ENCODE peak calls at places on chromosomes 1 and 21, in eight cellular contexts. A is CD8-positive, alpha-beta T cell; Y is keratinocyte; N is left ventricle myocardium inferior; P is mammary epithelial cell; Z is right atrium auricular region; F is stomach; L is ovary. R is an unnamed sample. For H3K9me3, the result is how much of the 10 kb centered on the place peaks cover.

GRCh38 chr1:225415967-225416745 is 11.7 kb downstream of the LBR start:
- DNase-seq in F (no peak), L (no peak), Z (no peak), N (no peak), A (no peak), P (no peak), Y (no peak), R (no peak)

GRCh38 chr1:24339996-24340395 is 20.8 kb downstream of the GRHL3 start:
- DNase-seq in A (no peak), P (no peak), L (no peak), Z (no peak), Y (no peak), N (no peak), F (no peak), R (no peak)

GRCh38 chr1:31836638-31837037 is 20.8 kb upstream of the SPOCD1 start:
- DNase-seq in Z (no peak), F (no peak), Y (no peak), P (no peak), A (no peak), N (no peak), L (no peak), R (no peak)

GRCh38 chr1:246583448-246584185 is 17.4 kb downstream of the CNST start:
- DNase-seq in Z (peak), Y (no peak), P (no peak), F (peak), N (no peak), A (no peak), L (no peak), R (no peak)

GRCh38 chr21:32412998-32413504 is 545 bp downstream of the EVA1C start:
- DNase-seq in Z (peak), N (peak), Y (no peak), A (no peak), P (no peak), F (peak), L (peak), R (peak)

GRCh38 chr1:41619511-41620364 is 135.3 kb upstream of the EDN2 start:
- DNase-seq in Z (peak), Y (no peak), P (peak), L (no peak), N (no peak), F (no peak), A (no peak), R (no peak)

GRCh38 chr1:12339861-12340557 is 110.2 kb downstream of the VPS13D start:
- DNase-seq in A (no peak), Y (no peak), L (no peak), P (no peak), F (no peak), Z (no peak), N (no peak), R (no peak)

GRCh38 chr1:30407862-30408580 is 315.4 kb downstream of the MATN1 start:
- DNase-seq in L (no peak), A (no peak), F (peak), P (no peak), N (no peak), Y (no peak), Z (peak), R (peak)

GRCh38 chr1:232477728-232478127 is 152.2 kb downstream of the SIPA1L2 start:
- DNase-seq in Y (no peak), Z (peak), F (no peak), L (no peak), N (no peak), P (peak), A (no peak), R (peak)

GRCh38 chr1:233240839-233241682 is 54.5 kb downstream of the PCNX2 start:
- DNase-seq in L (peak), P (no peak), A (peak), Z (peak), F (peak), Y (no peak), N (peak), R (peak)

GRCh38 chr1:200154069-200154767 is 126.7 kb downstream of the NR5A2 start:
- DNase-seq in P (peak), Y (no peak), L (no peak), A (peak), Z (no peak), N (no peak), F (no peak), R (no peak)

GRCh38 chr1:78645728-78646127 is 3.9 kb upstream of the IFI44 start:
- DNase-seq in A (peak), L (no peak), F (no peak), N (no peak), Y (no peak), P (no peak), Z (no peak), R (no peak)

GRCh38 chr1:198500026-198500425 is 40.5 kb downstream of the ATP6V1G3 start:
- DNase-seq in Y (no peak), F (no peak), Z (no peak), P (no peak), L (no peak), N (no peak), A (no peak), R (no peak)

GRCh38 chr1:206633708-206634121 is 1.6 kb upstream of the DYRK3 start:
- DNase-seq in Z (no peak), Y (peak), L (peak), P (peak), A (no peak), N (no peak), F (no peak), R (peak)

GRCh38 chr1:66443793-66444192 is 90.2 kb upstream of the SGIP1 start:
- DNase-seq in P (no peak), A (no peak), N (no peak), F (no peak), L (no peak), Z (no peak), Y (no peak), R (no peak)

GRCh38 chr1:19888112-19888511 is 5.9 kb downstream of the OTUD3 start:
- DNase-seq in A (no peak), F (no peak), N (no peak), L (no peak), P (no peak), Z (no peak), Y (no peak), R (no peak)

GRCh38 chr21:36706482-36706852 is 7.6 kb downstream of the SIM2 start:
- DNase-seq in A (no peak), L (no peak), P (no peak), Z (no peak), F (no peak), N (no peak), Y (no peak), R (no peak)

GRCh38 chr21:35017256-35017655 is 31.8 kb downstream of the RUNX1 start:
- DNase-seq in N (no peak), A (no peak), Z (no peak), P (no peak), Y (no peak), F (no peak), L (no peak), R (no peak)

GRCh38 chr1:226975259-226975908 is 35.3 kb downstream of the COQ8A start:
- DNase-seq in F (no peak), A (no peak), Y (no peak), P (no peak), L (no peak), N (peak), Z (no peak), R (no peak)

GRCh38 chr1:187413770-187414169 is 585.0 kb downstream of the PLA2G4A start:
- DNase-seq in L (no peak), P (no peak), A (no peak), Y (no peak), N (no peak), Z (no peak), F (no peak), R (no peak)

GRCh38 chr1:156448134-156448967 is 52.2 kb downstream of the MEF2D start:
- DNase-seq in Y (no peak), P (peak), Z (no peak), L (no peak), A (no peak), F (no peak), N (no peak), R (no peak)

GRCh38 chr1:19978143-19978542 is 1.3 kb downstream of the PLA2G2A start:
- DNase-seq in Z (peak), L (no peak), A (no peak), N (no peak), Y (no peak), P (no peak), F (no peak), R (no peak)

GRCh38 chr1:21280482-21280881 is 9.8 kb downstream of the ECE1 start:
- DNase-seq in P (no peak), F (no peak), A (no peak), Z (no peak), L (no peak), N (no peak), Y (no peak), R (no peak)

GRCh38 chr1:6889875-6890480 is 104.7 kb downstream of the CAMTA1 start:
- DNase-seq in N (no peak), A (peak), Z (no peak), F (peak), Y (no peak), P (peak), L (peak), R (peak)

GRCh38 chr1:110846861-110847260 is 26.1 kb upstream of the CD53 start:
- DNase-seq in Z (no peak), F (no peak), N (no peak), L (no peak), Y (no peak), A (no peak), P (no peak), R (no peak)

GRCh38 chr1:53738205-53739108 is 507 bp downstream of the GLIS1 start:
- DNase-seq in Z (no peak), P (peak), A (no peak), L (no peak), F (no peak), Y (no peak), N (no peak), R (peak)

GRCh38 chr1:214127705-214128104 is 139.9 kb downstream of the PROX1 start:
- DNase-seq in A (no peak), F (no peak), L (no peak), P (no peak), N (no peak), Z (no peak), Y (no peak), R (no peak)
- H3K4me3 ChIP-seq in A (no peak), F (no peak), L (no peak), P (no peak), N (no peak), Z (no peak), Y (no peak), R (no peak)

DNA sequence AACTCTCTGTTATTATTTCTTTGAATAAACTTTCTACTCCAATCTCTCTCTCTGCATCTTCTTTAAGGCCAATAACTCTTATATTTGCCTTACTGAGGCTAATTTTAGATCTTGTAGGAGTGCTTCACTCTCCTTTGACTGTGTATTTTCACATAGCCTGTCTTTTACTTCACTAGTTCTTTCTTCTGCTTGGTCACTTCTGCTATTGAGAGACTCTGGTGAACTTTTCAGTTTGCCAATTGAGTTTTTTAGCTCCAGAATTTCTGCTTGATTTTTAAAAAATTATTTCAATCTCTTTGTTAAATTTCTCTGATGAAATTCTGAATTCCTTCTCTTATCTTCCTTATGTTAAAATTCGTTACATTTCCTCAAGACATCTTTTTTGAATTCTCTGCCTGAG is 18.2 kb downstream of the GPR88 start:
- DNase-seq in Z (no peak), P (no peak), L (no peak), Y (no peak), A (no peak), F (no peak), N (no peak), R (no peak)
- H3K9me3 ChIP-seq in Z (under half), P (under half), L (under half), Y (under half), A (under half), F (under half), N (half or more), R (under half)

GRCh38 chr1:159946242-159947187 is 1.1 kb upstream of the IGSF9 start:
- DNase-seq in F (no peak), L (no peak), Z (no peak), N (no peak), A (no peak), P (no peak), Y (no peak), R (no peak)
- H3K4me3 ChIP-seq in F (peak), L (no peak), Z (no peak), N (peak), A (peak), P (no peak), Y (peak), R (peak)

DNA sequence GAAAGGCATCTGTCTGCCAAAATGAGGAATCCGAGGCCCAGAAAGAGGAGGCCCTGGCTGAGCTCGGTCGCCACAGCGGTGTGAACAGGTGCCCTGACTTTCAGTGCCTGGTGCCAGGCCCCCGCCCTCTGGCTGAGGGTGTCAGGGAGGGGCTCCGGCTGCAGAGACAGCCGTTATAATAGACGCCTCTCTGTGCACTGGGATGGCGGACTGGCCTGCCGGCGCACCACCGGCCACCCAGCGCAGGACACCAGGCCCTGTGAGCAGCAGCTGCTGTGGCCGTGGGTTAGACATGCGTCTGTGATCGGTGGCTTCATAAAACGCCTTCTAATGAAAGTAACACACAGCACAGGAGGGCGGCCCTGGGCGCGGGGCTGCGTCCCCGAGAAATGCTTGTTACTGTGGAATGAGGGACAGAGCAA is 51.4 kb upstream of the ACTRT2 start:
- DNase-seq in F (no peak), Y (no peak), Z (no peak), A (no peak), P (no peak), N (no peak), L (no peak), R (no peak)
- H3K9me3 ChIP-seq in F (under half), Y (under half), Z (under half), A (under half), P (under half), N (under half), L (under half), R (under half)

GRCh38 chr1:8813991-8814390 is 3.4 kb downstream of the RERE start:
- DNase-seq in L (no peak), N (no peak), F (no peak), A (no peak), P (no peak), Z (no peak), Y (no peak), R (no peak)
- H3K4me3 ChIP-seq in L (no peak), N (no peak), F (no peak), A (no peak), P (no peak), Z (no peak), Y (no peak), R (no peak)

DNA sequence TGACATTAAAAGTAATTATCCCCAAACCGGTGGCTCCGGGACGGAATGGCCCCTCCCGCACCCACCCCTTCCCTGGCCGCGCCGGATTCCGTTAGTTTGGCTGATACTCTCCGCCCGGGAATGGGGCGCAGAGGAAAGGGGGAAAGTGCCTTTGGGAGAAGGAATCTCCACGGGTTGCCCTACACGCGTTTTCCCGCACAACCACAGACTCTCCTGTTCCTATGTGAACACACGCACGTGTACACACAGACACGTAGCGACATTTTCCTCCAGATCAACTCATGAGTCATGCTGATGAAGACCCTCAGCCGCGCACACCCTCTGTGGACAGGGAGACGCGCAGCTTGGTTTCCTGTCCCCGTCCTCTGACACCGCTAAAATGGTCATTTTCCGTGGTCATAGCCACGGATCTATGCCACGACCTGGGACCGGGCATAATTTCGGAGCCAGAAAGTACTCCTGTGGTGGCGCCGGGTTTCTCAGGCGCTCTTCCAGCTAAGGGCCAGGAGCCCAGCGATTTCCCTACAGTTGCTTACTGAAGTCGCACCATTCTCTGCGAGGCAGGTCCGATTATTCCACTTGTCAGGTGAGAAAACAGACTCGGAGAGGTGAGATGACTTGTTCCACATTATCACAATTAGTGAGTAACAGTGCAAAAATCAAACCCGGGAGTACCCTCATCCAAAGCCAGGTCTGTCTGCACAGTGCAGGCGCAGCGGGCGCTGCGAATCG is 4.0 kb upstream of the DMRTA2 start:
- DNase-seq in Z (no peak), L (no peak), P (no peak), F (no peak), Y (no peak), N (no peak), A (no peak), R (no peak)
- H3K9me3 ChIP-seq in Z (under half), L (under half), P (under half), F (under half), Y (under half), N (under half), A (under half), R (under half)

GRCh38 chr1:99705385-99705784 is 59.5 kb downstream of the PALMD start:
- DNase-seq in L (no peak), A (no peak), F (no peak), N (no peak), P (no peak), Z (no peak), Y (no peak), R (no peak)

GRCh38 chr1:99700020-99700419 is 54.1 kb downstream of the PALMD start:
- DNase-seq in L (no peak), Z (no peak), P (no peak), Y (no peak), F (no peak), A (no peak), N (no peak), R (no peak)

GRCh38 chr1:99702221-99702620 is 56.3 kb downstream of the PALMD start:
- DNase-seq in Z (no peak), Y (no peak), A (no peak), N (no peak), L (no peak), F (no peak), P (no peak), R (no peak)

GRCh38 chr1:99707535-99708142 is 58.8 kb downstream of the FRRS1 start:
- DNase-seq in F (peak), L (peak), Z (peak), P (peak), A (peak), N (peak), Y (no peak), R (peak)

DNA sequence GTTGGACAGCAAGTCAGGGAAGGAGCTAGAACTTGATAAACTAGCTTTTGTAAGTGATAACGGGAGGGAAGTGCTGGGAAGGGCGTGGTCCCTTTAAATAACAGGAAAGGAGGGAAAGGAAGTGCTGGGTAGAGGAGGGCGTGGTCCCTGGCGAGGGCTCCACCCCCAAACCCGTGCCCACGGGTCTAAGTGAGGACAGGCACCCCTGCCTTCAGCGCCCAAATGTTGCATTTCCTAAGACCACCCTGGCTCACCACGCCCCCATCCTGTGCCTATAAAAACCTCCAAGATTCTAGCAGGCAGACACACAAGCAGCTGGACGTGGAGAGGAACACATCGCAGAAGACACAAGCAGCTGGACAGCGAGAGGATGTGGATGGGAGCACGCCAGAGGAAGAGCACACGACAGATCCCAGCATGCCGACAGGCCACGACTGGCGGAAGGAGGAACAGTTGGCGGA is 58.5 kb downstream of the PALMD start:
- DNase-seq in A (no peak), F (no peak), Y (no peak), L (no peak), P (no peak), Z (no peak), N (peak), R (no peak)
- H3K4me3 ChIP-seq in A (no peak), F (no peak), Y (no peak), L (no peak), P (no peak), Z (no peak), N (no peak), R (no peak)

GRCh38 chr1:2890221-2890850 is 88.8 kb upstream of the TTC34 start:
- DNase-seq in P (no peak), N (no peak), Z (no peak), A (no peak), Y (no peak), F (no peak), L (no peak), R (no peak)

GRCh38 chr1:2896824-2897223 is 95.3 kb upstream of the TTC34 start:
- DNase-seq in A (no peak), L (no peak), P (no peak), Y (no peak), N (no peak), Z (no peak), F (no peak), R (no peak)

GRCh38 chr1:2894381-2895041 is 93.0 kb upstream of the TTC34 start:
- DNase-seq in P (no peak), L (no peak), Y (no peak), Z (no peak), A (peak), F (no peak), N (no peak), R (no peak)

GRCh38 chr1:2888281-2888845 is 86.9 kb upstream of the TTC34 start:
- DNase-seq in Y (no peak), P (no peak), Z (no peak), F (no peak), L (no peak), A (no peak), N (no peak), R (no peak)

DNA sequence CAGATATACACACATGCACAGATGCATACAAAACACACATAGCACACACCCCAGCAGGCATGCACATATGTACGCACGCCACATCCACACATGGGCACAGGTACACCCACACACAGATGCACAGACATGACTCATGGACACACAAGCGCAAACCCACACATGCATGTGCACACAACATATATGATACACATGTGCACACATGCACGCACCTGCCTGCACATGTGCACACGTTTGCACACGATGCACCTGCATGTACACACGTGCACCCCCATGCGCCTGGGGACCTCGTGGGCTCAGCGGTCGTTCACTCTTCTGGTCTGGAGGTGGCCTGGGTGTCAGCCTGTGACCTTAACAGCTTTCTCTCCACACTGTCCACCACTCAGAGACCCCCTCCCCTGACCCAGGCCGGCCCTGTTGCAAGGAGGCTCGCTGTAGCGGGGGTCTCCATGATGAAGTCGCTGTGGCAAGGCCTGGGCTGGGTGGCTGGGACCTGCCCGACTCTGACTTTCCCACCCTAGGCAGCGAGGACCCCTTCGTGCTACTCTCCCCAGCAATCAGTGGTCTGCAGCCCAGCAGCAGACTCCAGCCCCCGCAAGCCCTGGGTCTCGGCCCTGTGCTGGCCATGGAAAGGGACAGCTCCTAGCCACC is 92.1 kb upstream of the TTC34 start:
- DNase-seq in N (no peak), L (no peak), F (no peak), P (no peak), Z (no peak), Y (no peak), A (no peak), R (no peak)
- H3K9me3 ChIP-seq in N (under half), L (under half), F (under half), P (under half), Z (under half), Y (under half), A (under half), R (under half)

R was measured in cardiac muscle cell.